ENCODE peak calls at places on chromosomes 7 and 10, in seven cellular contexts. U is stimulated activated CD4-positive, alpha-beta T cell treated with anti-CD3 and anti-CD28 coated beads, Interleukin-4, amount 100 ng/mL, for 4 hours; C is endothelial cell of umbilical vein; N is T-helper 2 cell; M is activated CD4-positive, alpha-beta T cell treated with anti-CD3 and anti-CD28 coated beads, Interleukin-2, amount 10 ng/mL, durations not matched to agents 7 days and 5 days; O is left cardiac atrium; Q is mucosa of gallbladder. Y is an unnamed sample.

GRCh38 chr10:6200588-6201510 is 1.9 kb upstream of the PFKFB3 start:
- DNase-seq in U (peak; percentile 15), C (peak; percentile 53), N (peak; percentile 70), M (peak; percentile 63), O (peak; percentile 47), Q (no peak), Y (peak; percentile 37)

GRCh38 chr7:154709840-154710520 is 292.9 kb downstream of the PAXIP1 start:
- DNase-seq in U (no peak), C (no peak), N (no peak), M (no peak), O (no peak), Q (no peak), Y (no peak)

GRCh38 chr7:136293272-136293671 is 316.1 kb upstream of the MTPN start:
- DNase-seq in U (no peak), C (no peak), N (no peak), M (no peak), O (no peak), Q (no peak), Y (no peak)

GRCh38 chr10:72027498-72027897 is 60.9 kb downstream of the SPOCK2 start:
- DNase-seq in U (no peak), C (no peak), N (no peak), M (no peak), O (peak; percentile 3), Q (no peak), Y (no peak)

GRCh38 chr10:118214751-118215150 is 127.4 kb downstream of the FAM204A start:
- DNase-seq in U (no peak), C (no peak), N (no peak), M (no peak), O (no peak), Q (no peak), Y (no peak)

GRCh38 chr10:29658984-29659769 is 24.4 kb upstream of the SVIL start:
- DNase-seq in U (peak; percentile 27), C (peak; percentile 98), N (peak; percentile 93), M (peak; percentile 65), O (peak; percentile 62), Q (peak; percentile 64), Y (peak; percentile 50)

GRCh38 chr7:71976670-71977069 is 435.5 kb downstream of the CALN1 start:
- DNase-seq in U (no peak), C (no peak), N (no peak), M (no peak), O (no peak), Q (no peak), Y (no peak)

GRCh38 chr7:119197172-119197871 is 972.8 kb downstream of the ANKRD7 start:
- DNase-seq in U (no peak), C (no peak), N (no peak), M (no peak), O (no peak), Q (no peak), Y (no peak)

GRCh38 chr7:56007167-56007652 is 42.8 kb downstream of the NIPSNAP2 start:
- DNase-seq in U (no peak), C (no peak), N (peak; percentile 33), M (no peak), O (no peak), Q (no peak), Y (no peak)

GRCh38 chr7:93601363-93601762 is 26.8 kb upstream of the CALCR start:
- DNase-seq in U (no peak), C (no peak), N (no peak), M (no peak), O (no peak), Q (no peak), Y (no peak)

GRCh38 chr10:79981673-79982485 is 33.0 kb upstream of the SFTPD start:
- DNase-seq in U (no peak), C (peak; percentile 37), N (peak; percentile 47), M (peak; percentile 22), O (peak; percentile 50), Q (peak; percentile 26), Y (peak; percentile 71)

GRCh38 chr7:41825927-41826480 is 123.1 kb upstream of the INHBA start:
- DNase-seq in U (no peak), C (peak; percentile 12), N (no peak), M (no peak), O (no peak), Q (no peak), Y (no peak)

GRCh38 chr7:44727346-44728262 is 21.0 kb upstream of the ZMIZ2 start:
- DNase-seq in U (no peak), C (peak; percentile 80), N (no peak), M (no peak), O (peak; percentile 44), Q (no peak), Y (no peak)

GRCh38 chr10:24706479-24707118 is 17.1 kb downstream of the ARHGAP21 start:
- DNase-seq in U (no peak), C (peak; percentile 76), N (peak; percentile 74), M (peak; percentile 41), O (peak; percentile 40), Q (no peak), Y (no peak)

GRCh38 chr10:49255883-49256282 is 43.1 kb upstream of the C10orf71 start:
- DNase-seq in U (no peak), C (no peak), N (no peak), M (no peak), O (no peak), Q (no peak), Y (no peak)

GRCh38 chr10:100836891-100837290 is 75.9 kb upstream of the SLF2 start:
- DNase-seq in U (no peak), C (no peak), N (no peak), M (no peak), O (no peak), Q (no peak), Y (no peak)

GRCh38 chr10:122331615-122332446 is 42.7 kb upstream of the PLEKHA1 start:
- DNase-seq in U (no peak), C (no peak), N (no peak), M (no peak), O (no peak), Q (no peak), Y (no peak)

GRCh38 chr10:62755662-62756653 is 48.6 kb upstream of the ADO start:
- DNase-seq in U (no peak), C (no peak), N (peak; percentile 45), M (no peak), O (no peak), Q (no peak), Y (no peak)

Y was measured in heart left ventricle.